ENCODE peak calls at places on chromosomes 4 and X, in ten cellular contexts. V, A, S, H, Z, D, E, M, L and K are unnamed samples.

GRCh38 chr4:186566068-186566467 is 10.7 kb upstream of the MTNR1A start:
- DNase-seq in E (no peak), A (no peak), D (no peak), L (no peak), Z (no peak), V (no peak), M (no peak), H (no peak), S (no peak), K (no peak)

GRCh38 chr4:144403903-144404302 is 242.1 kb upstream of the HHIP start:
- DNase-seq in S (no peak), E (no peak), H (no peak), D (no peak), V (no peak), M (no peak), Z (no peak), L (no peak), A (no peak), K (no peak)

GRCh38 chrX:53265771-53266170 is 15.6 kb downstream of the IQSEC2 start:
- DNase-seq in V (no peak), E (no peak), S (peak; percentile 56), D (peak; percentile 45), M (peak; percentile 36), L (no peak), Z (no peak), A (no peak), H (peak; percentile 4), K (peak; percentile 51)

GRCh38 chrX:102745513-102746133 is 25.1 kb downstream of the GPRASP3 start:
- DNase-seq in E (no peak), M (no peak), V (no peak), S (no peak), L (no peak), H (no peak), Z (no peak), D (no peak), A (no peak), K (no peak)

GRCh38 chr4:59247032-59247431 is 1953.1 kb upstream of the ADGRL3 start:
- DNase-seq in E (no peak), D (no peak), L (no peak), S (no peak), M (no peak), Z (peak; percentile 8), V (no peak), A (no peak), H (no peak), K (no peak)

GRCh38 chrX:43716696-43717095 is 60.6 kb downstream of the MAOA start:
- DNase-seq in H (peak; percentile 76), V (no peak), Z (no peak), S (peak; percentile 40), M (no peak), A (no peak), E (no peak), L (no peak), D (no peak), K (no peak)

GRCh38 chr4:677431-678293 is 3.3 kb downstream of the MYL5 start:
- DNase-seq in E (no peak), M (no peak), S (peak; percentile 27), V (no peak), L (no peak), Z (no peak), A (peak; percentile 37), H (no peak), D (no peak), K (no peak)

GRCh38 chrX:12383196-12383595 is 244.9 kb downstream of the FRMPD4 start:
- DNase-seq in L (no peak), H (no peak), Z (no peak), D (no peak), V (no peak), S (no peak), A (no peak), M (no peak), E (no peak), K (no peak)

GRCh38 chr4:57114973-57115372 is 4.8 kb upstream of the IGFBP7 start:
- DNase-seq in L (no peak), Z (no peak), V (no peak), M (peak; percentile 94), E (no peak), D (no peak), A (no peak), H (peak; percentile 43), S (peak; percentile 88), K (peak; percentile 73)

GRCh38 chr4:89254847-89255246 is 52.8 kb downstream of the GPRIN3 start:
- DNase-seq in V (no peak), E (no peak), D (peak; percentile 55), M (no peak), H (peak; percentile 29), A (peak; percentile 25), Z (peak; percentile 19), S (peak; percentile 21), L (no peak), K (peak; percentile 13)

GRCh38 chrX:12309040-12309732 is 170.9 kb downstream of the FRMPD4 start:
- DNase-seq in D (no peak), E (no peak), A (no peak), Z (no peak), V (no peak), H (no peak), S (peak; percentile 26), L (no peak), M (no peak), K (no peak)

GRCh38 chr4:185138161-185138560 is 4.9 kb upstream of the SLC25A4 start:
- DNase-seq in Z (no peak), V (no peak), D (no peak), A (no peak), H (no peak), M (no peak), S (no peak), E (no peak), L (no peak), K (no peak)

GRCh38 chrX:15750611-15751159 is 12.6 kb downstream of the CA5B start:
- DNase-seq in S (no peak), D (peak; percentile 31), A (no peak), Z (no peak), M (no peak), L (no peak), V (no peak), E (no peak), H (no peak), K (peak; percentile 41)

GRCh38 chr4:84309191-84309590 is 189.9 kb downstream of the NKX6-1 start:
- DNase-seq in E (no peak), H (no peak), Z (no peak), L (no peak), S (no peak), D (no peak), A (no peak), M (no peak), V (no peak), K (no peak)

GRCh38 chr4:76279462-76279861 is 27.1 kb upstream of the STBD1 start:
- DNase-seq in A (no peak), H (no peak), Z (no peak), M (no peak), E (no peak), S (peak; percentile 11), L (no peak), V (no peak), D (no peak), K (no peak)

GRCh38 chr4:2269206-2269531 is 7.3 kb upstream of the MXD4 start:
- DNase-seq in V (no peak), Z (no peak), M (no peak), E (no peak), S (no peak), L (no peak), D (no peak), H (no peak), A (no peak), K (no peak)